ENCODE peak calls at places on chromosomes 7 and 10, in six cellular contexts. S is mesendoderm, X is IMR-90, Q is neuronal stem cell, G is H1, C is trophoblast cell. V is an unnamed sample.

GRCh38 chr7:79011921-79012320 is 441.5 kb downstream of the MAGI2 start:
- DNase-seq in S (no peak), X (no peak), Q (no peak), G (no peak), C (no peak), V (no peak)

GRCh38 chr7:8283968-8284367 is 22.0 kb upstream of the ICA1 start:
- DNase-seq in S (no peak), X (no peak), Q (no peak), G (no peak), C (no peak), V (no peak)

GRCh38 chr10:23037561-23037960 is 57.8 kb upstream of the MSRB2 start:
- DNase-seq in S (no peak), X (no peak), Q (no peak), G (no peak), C (no peak), V (no peak)

GRCh38 chr7:48244902-48245301 is 73.6 kb downstream of the ABCA13 start:
- DNase-seq in S (no peak), X (peak), Q (no peak), G (no peak), C (no peak), V (no peak)

GRCh38 chr10:104117839-104118323 is 4.1 kb upstream of the SFR1 start:
- DNase-seq in S (no peak), X (peak), Q (no peak), G (no peak), C (no peak), V (no peak)

GRCh38 chr7:64187408-64187807 is 19.6 kb upstream of the ZNF735 start:
- DNase-seq in S (no peak), X (no peak), Q (no peak), G (no peak), C (no peak), V (no peak)

GRCh38 chr10:62742447-62743105 is 61.9 kb upstream of the ADO start:
- DNase-seq in S (no peak), X (peak), Q (no peak), G (no peak), C (no peak), V (no peak)

GRCh38 chr10:3775671-3776551 is 9.1 kb downstream of the KLF6 start:
- DNase-seq in S (peak), X (peak), Q (no peak), G (no peak), C (peak), V (peak)

GRCh38 chr7:15557686-15558085 is 4.1 kb downstream of the AGMO start:
- DNase-seq in S (no peak), X (no peak), Q (no peak), G (no peak), C (no peak), V (no peak)

GRCh38 chr10:61024801-61025201 is 80.8 kb upstream of the RHOBTB1 start:
- DNase-seq in S (peak), X (peak), Q (peak), G (no peak), C (no peak), V (peak)

GRCh38 chr7:2193120-2193519 is 39.6 kb downstream of the MAD1L1 start:
- DNase-seq in S (no peak), X (no peak), Q (no peak), G (no peak), C (no peak), V (no peak)

GRCh38 chr10:102580230-102580629 is 64.0 kb upstream of the TRIM8 start:
- DNase-seq in S (peak), X (peak), Q (no peak), G (no peak), C (no peak), V (peak)

GRCh38 chr10:111482621-111483216 is 405.9 kb downstream of the ADRA2A start:
- DNase-seq in S (no peak), X (no peak), Q (no peak), G (no peak), C (no peak), V (no peak)

GRCh38 chr10:33157108-33157507 is 177.4 kb downstream of the NRP1 start:
- DNase-seq in S (peak), X (peak), Q (no peak), G (no peak), C (no peak), V (peak)

GRCh38 chr10:78443900-78444571 is 410.4 kb downstream of the RPS24 start:
- DNase-seq in S (no peak), X (no peak), Q (no peak), G (no peak), C (no peak), V (no peak)

GRCh38 chr10:113631680-113632079 is 32.2 kb downstream of the NRAP start:
- DNase-seq in S (no peak), X (no peak), Q (no peak), G (no peak), C (no peak), V (no peak)

GRCh38 chr10:58952747-58953466 is 223.5 kb upstream of the PHYHIPL start:
- DNase-seq in S (peak), X (peak), Q (peak), G (no peak), C (peak), V (peak)

GRCh38 chr10:132986978-132987377 is 44.6 kb upstream of the CFAP46 start:
- DNase-seq in S (no peak), X (no peak), Q (no peak), G (no peak), C (no peak), V (no peak)

GRCh38 chr7:158585721-158586498 is 1.7 kb downstream of the PTPRN2 start:
- DNase-seq in S (no peak), X (no peak), Q (no peak), G (no peak), C (no peak), V (no peak)

GRCh38 chr7:71327946-71328345 is 196.0 kb downstream of the GALNT17 start:
- DNase-seq in S (no peak), X (no peak), Q (no peak), G (no peak), C (no peak), V (no peak)

GRCh38 chr7:71329030-71329668 is 197.2 kb downstream of the GALNT17 start:
- DNase-seq in S (no peak), X (no peak), Q (no peak), G (no peak), C (no peak), V (no peak)

GRCh38 chr7:71323726-71324125 is 191.8 kb downstream of the GALNT17 start:
- DNase-seq in S (no peak), X (no peak), Q (no peak), G (no peak), C (no peak), V (no peak)

GRCh38 chr7:71325151-71325550 is 193.2 kb downstream of the GALNT17 start:
- DNase-seq in S (peak), X (no peak), Q (no peak), G (no peak), C (no peak), V (no peak)

DNA sequence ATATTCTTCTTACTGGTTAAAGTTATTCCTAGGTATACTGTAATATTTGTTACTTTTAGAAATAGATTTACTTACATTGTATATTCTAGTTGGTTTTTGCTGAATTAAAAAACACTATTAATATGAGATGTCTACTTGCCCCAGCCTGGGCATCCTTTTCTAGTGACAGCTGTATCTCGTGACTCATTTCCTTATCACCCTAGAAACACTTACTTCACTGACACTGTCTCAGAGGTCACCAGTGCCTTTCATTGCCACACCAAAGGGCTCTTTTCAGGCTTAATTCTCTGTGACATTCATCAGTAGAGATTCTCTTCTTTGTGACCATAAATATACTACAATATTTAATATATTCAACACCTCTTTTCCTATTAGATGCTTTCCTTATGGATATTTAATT is 194.7 kb downstream of the GALNT17 start:
- DNase-seq in S (no peak), X (no peak), Q (no peak), G (no peak), C (no peak), V (no peak)
- H3K4ac ChIP-seq in S (no peak), X (no peak), Q (no peak), G (no peak), C (no peak), V (no peak)

GRCh38 chr7:100545636-100546128 is 6.7 kb downstream of the AGFG2 start:
- DNase-seq in S (peak), X (peak), Q (no peak), G (no peak), C (peak), V (peak)

GRCh38 chr7:100544949-100545635 is 6.1 kb downstream of the AGFG2 start:
- DNase-seq in S (no peak), X (peak), Q (no peak), G (no peak), C (peak), V (no peak)

GRCh38 chr7:100547872-100548271 is 8.9 kb downstream of the AGFG2 start:
- DNase-seq in S (no peak), X (no peak), Q (no peak), G (no peak), C (no peak), V (no peak)

GRCh38 chr7:100546868-100547800 is 8.1 kb downstream of the AGFG2 start:
- DNase-seq in S (no peak), X (no peak), Q (no peak), G (no peak), C (no peak), V (no peak)

DNA sequence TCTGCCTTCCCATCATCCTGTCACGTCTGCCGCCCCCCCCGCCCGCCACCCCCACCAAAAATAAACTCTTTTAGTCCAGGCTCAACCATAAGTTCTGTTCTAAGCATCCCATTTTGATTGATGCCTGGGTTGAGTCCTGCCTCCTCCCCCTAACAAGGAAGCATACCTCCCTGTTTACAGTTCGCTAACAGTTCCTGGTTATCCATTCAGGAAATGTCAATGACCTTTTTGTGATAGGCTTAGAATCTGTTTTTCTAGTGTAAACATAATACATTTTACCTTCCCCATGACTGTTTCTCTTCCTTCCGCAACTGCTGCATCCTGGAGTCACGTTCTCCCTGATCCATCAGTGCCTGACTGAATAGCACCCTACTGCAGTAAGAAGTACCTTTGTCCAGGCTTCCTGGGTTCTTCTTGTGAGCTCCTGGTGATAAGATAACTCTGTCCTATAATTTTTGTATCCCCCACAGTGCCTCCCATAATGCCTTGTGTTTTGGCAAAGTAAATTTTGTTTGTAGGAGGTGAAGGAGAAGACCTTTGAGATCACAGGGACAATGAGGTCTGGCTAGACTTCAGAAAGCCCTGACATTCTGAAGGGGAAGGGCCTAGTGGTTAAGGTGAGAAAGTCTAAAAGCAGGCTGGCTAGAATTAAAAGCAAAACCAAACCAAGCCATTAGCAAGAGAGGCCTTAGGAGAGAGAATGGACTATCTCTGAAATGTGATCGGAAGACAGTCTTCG is 7.3 kb downstream of the AGFG2 start:
- DNase-seq in S (no peak), X (no peak), Q (no peak), G (no peak), C (no peak), V (peak)
- H2BK120ac ChIP-seq in S (no peak), X (peak), Q (no peak), G (no peak), C (peak), V (peak)

GRCh38 chr10:93069245-93069561 is 4.5 kb upstream of the CYP26A1 start:
- DNase-seq in S (no peak), X (no peak), Q (no peak), G (no peak), C (no peak), V (no peak)
- H3K4me3 ChIP-seq in S (no peak), X (no peak), Q (peak), G (no peak), C (no peak), V (no peak)

GRCh38 chr10:68720793-68721672 is at the start of gene CCAR1:
- DNase-seq in S (peak), X (peak), Q (peak), G (peak), C (peak), V (peak)
- H3K4ac ChIP-seq in S (peak), X (peak), Q (peak), G (peak), C (peak), V (peak)

GRCh38 chr7:20306499-20306946 is 24.2 kb upstream of the ITGB8 start:
- DNase-seq in S (peak), X (no peak), Q (peak), G (no peak), C (peak), V (peak)

GRCh38 chr7:20305726-20306125 is 25.0 kb upstream of the ITGB8 start:
- DNase-seq in S (no peak), X (no peak), Q (no peak), G (no peak), C (no peak), V (no peak)

GRCh38 chr7:20307119-20307518 is 23.6 kb upstream of the ITGB8 start:
- DNase-seq in S (peak), X (peak), Q (peak), G (no peak), C (peak), V (peak)

GRCh38 chr7:20310963-20311742 is 19.5 kb upstream of the ITGB8 start:
- DNase-seq in S (peak), X (peak), Q (no peak), G (no peak), C (peak), V (peak)

GRCh38 chr7:20307901-20308300 is 22.8 kb upstream of the ITGB8 start:
- DNase-seq in S (peak), X (no peak), Q (peak), G (no peak), C (no peak), V (peak)
- H2BK120ac ChIP-seq in S (peak), X (no peak), Q (no peak), G (no peak), C (no peak), V (no peak)

GRCh38 chr7:131222171-131222570 is 105.5 kb upstream of the MKLN1 start:
- DNase-seq in S (no peak), X (no peak), Q (no peak), G (no peak), C (no peak), V (no peak)
- H3K4me3 ChIP-seq in S (no peak), X (no peak), Q (no peak), G (no peak), C (no peak), V (no peak)

GRCh38 chr7:3193721-3194120 is 107.3 kb upstream of the SDK1 start:
- DNase-seq in S (no peak), X (no peak), Q (no peak), G (no peak), C (no peak), V (no peak)
- H3K4ac ChIP-seq in S (no peak), X (no peak), Q (no peak), G (peak), C (no peak), V (peak)

DNA sequence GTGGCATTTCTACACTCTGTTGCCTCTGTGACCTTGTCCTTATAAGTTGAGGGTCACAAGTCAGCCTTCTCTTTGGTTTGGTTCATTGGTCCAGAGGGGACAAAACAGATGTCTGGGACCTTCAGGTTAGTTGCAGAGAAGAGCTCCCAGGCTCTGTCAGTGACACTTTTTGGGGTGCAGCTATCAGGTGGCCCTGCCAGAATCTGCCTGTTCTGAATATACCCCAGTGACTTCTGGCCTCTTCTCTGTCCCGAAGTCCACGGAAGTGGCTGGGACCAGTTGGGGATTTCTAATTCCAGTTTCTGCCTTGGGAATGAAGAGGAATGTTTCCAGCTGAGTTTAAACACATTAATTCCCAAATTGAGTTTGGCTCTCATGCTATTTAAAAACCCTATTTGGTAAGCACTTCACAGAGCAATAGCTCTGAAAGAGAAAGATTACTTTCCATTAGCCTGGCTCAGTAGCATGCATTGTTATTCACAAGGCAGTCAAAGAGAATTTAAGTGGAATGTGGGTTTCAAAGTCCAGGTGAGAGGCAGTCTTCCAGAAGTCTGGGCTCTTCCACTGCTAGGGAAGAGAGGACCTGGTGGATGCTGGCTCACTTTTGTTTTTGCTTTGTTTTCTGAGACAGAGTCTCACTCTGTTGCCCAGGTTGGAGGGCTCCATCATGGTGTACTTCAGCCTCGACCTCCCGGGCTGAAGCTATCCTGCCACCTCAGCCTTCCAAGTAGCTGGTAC is 237.8 kb upstream of the GALNT17 start:
- DNase-seq in S (peak), X (no peak), Q (no peak), G (peak), C (no peak), V (no peak)
- H2BK120ac ChIP-seq in S (peak), X (no peak), Q (no peak), G (peak), C (no peak), V (no peak)

DNA sequence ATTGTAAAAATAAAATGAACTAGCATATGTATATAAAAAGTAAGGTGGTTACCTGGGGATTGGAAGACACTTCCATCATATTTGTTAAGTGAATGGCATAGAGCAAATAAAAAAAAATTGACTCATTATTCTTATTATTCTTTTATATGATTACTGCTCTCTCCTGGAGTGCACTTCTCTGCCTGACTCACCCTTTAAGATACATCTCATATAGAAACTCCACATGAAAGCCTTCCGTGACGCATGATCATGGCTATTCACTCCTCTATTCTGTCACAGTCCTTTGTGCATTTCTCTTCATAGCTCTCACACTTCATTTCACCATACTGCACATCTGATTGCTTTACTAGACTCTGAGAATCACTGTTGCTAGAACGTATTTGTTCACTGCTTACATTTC is 597.3 kb downstream of the CNTNAP2 start:
- DNase-seq in S (no peak), X (no peak), Q (no peak), G (no peak), C (no peak), V (no peak)
- H3K4me3 ChIP-seq in S (no peak), X (no peak), Q (no peak), G (no peak), C (no peak), V (no peak)